ENCODE peak calls at places on chromosome 4, in five cellular contexts. V, O, Y, U and T are unnamed samples.

GRCh38 chr4:151415978-151416377 is 7.0 kb downstream of the FHIP1A start:
- DNase-seq in V (no peak), O (no peak), Y (no peak), U (no peak), T (peak)

GRCh38 chr4:102642571-102643298 is 118.0 kb downstream of the MANBA start:
- DNase-seq in V (no peak), O (no peak), Y (no peak), U (no peak), T (no peak)

GRCh38 chr4:155787113-155787710 is 28.4 kb downstream of the GUCY1B1 start:
- DNase-seq in V (no peak), O (no peak), Y (no peak), U (peak), T (peak)

GRCh38 chr4:136484996-136485395 is 1047.3 kb downstream of the PCDH18 start:
- DNase-seq in V (no peak), O (no peak), Y (no peak), U (no peak), T (peak)

GRCh38 chr4:41638806-41639205 is 100.8 kb downstream of the LIMCH1 start:
- DNase-seq in V (no peak), O (no peak), Y (no peak), U (no peak), T (no peak)

GRCh38 chr4:39256436-39256835 is 74.1 kb downstream of the WDR19 start:
- DNase-seq in V (no peak), O (no peak), Y (no peak), U (no peak), T (no peak)

GRCh38 chr4:80732010-80732409 is 298.5 kb upstream of the BMP3 start:
- DNase-seq in V (no peak), O (no peak), Y (no peak), U (no peak), T (peak)

GRCh38 chr4:69781458-69782418 is 21.3 kb upstream of the SULT1B1 start:
- DNase-seq in V (peak), O (no peak), Y (no peak), U (no peak), T (no peak)

GRCh38 chr4:173448557-173448918 is 49.6 kb upstream of the SCRG1 start:
- DNase-seq in V (no peak), O (no peak), Y (no peak), U (no peak), T (no peak)

GRCh38 chr4:39785031-39785430 is 87.1 kb downstream of the UBE2K start:
- DNase-seq in V (no peak), O (no peak), Y (no peak), U (no peak), T (no peak)

GRCh38 chr4:1245481-1246051 is 3.4 kb downstream of the CTBP1 start:
- DNase-seq in V (peak), O (no peak), Y (no peak), U (peak), T (no peak)

GRCh38 chr4:114041117-114041475 is 61.6 kb upstream of the ARSJ start:
- DNase-seq in V (no peak), O (no peak), Y (no peak), U (no peak), T (no peak)

DNA sequence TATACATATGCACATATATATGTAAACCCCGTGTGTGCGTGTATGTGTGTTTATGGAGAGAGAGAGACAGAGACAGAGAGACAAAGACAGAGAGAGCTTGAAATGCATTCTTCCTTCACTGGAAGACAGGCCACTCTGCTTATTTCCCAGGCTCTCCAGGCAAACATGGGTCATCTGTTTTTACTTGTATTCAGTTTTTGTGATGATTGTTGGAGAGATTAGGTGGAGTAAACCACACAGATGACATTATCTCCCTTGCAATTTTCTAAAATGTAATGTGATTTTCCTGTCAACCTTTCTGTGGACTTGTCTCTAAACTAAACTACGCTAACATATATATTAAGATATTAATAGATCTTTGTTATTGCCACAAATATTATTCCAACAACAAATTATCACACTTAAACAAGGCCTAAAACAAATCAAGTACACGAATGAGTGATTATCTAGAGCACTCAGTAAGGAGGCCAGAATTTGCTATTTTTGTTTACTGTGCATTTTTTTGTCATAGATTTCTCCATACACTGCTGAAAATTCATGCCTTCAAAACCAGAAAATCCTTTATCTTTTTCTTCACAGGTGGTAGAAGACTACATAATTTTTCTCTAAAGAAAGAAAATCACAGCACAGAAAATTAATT is 251.8 kb upstream of the SLIT2 start:
- DNase-seq in V (no peak), O (no peak), Y (no peak), U (no peak), T (no peak)
- TF ChIP-seq CTCF in V (no peak), O (no peak), Y (no peak), U (no peak), T (no peak)

GRCh38 chr4:170093978-170094377 is 4.2 kb upstream of the AADAT start:
- DNase-seq in V (no peak), O (no peak), Y (no peak), U (no peak), T (no peak)
- TF ChIP-seq CTCF in V (no peak), O (no peak), Y (no peak), U (no peak), T (no peak)

GRCh38 chr4:64911846-64912245 is 502.6 kb upstream of the TECRL start:
- DNase-seq in V (no peak), O (peak), Y (no peak), U (no peak), T (no peak)
- TF ChIP-seq CTCF in V (no peak), O (peak), Y (no peak), U (peak), T (no peak)

GRCh38 chr4:6427439-6428090 is 44.8 kb downstream of the PPP2R2C start:
- DNase-seq in V (peak), O (no peak), Y (no peak), U (no peak), T (no peak)
- TF ChIP-seq CTCF in V (no peak), O (peak), Y (peak), U (peak), T (no peak)

GRCh38 chr4:24417206-24417605 is 167.1 kb downstream of the DHX15 start:
- DNase-seq in V (no peak), O (no peak), Y (no peak), U (no peak), T (no peak)
- TF ChIP-seq CTCF in V (no peak), O (no peak), Y (no peak), U (no peak), T (no peak)

GRCh38 chr4:94459462-94460161 is 7.9 kb downstream of the PDLIM5 start:
- DNase-seq in V (no peak), O (no peak), Y (no peak), U (no peak), T (no peak)

GRCh38 chr4:94458682-94459081 is 6.9 kb downstream of the PDLIM5 start:
- DNase-seq in V (no peak), O (no peak), Y (no peak), U (no peak), T (no peak)

GRCh38 chr4:94463771-94464170 is 12.0 kb downstream of the PDLIM5 start:
- DNase-seq in V (no peak), O (no peak), Y (no peak), U (no peak), T (peak)

GRCh38 chr4:94462572-94462971 is 10.8 kb downstream of the PDLIM5 start:
- DNase-seq in V (no peak), O (no peak), Y (no peak), U (no peak), T (peak)

DNA sequence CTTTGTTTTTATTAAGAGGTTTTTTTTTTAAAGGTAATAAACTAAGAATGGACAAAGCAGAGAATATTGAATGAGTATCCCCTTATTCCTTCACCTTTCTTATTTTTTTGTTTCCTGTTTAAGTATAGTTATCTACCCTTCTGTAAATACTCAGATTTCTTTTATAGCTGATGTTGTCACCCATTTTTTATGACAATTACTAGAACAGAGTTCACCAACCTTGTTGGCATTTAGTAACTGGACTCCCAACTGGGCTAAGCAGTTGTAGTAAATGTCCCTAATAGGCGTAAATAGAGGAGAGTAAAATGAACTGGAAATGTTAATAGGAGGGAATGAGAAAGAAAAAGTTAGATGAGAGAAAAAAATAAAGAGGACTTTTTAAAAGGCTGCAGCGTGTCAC is 9.8 kb downstream of the PDLIM5 start:
- DNase-seq in V (no peak), O (no peak), Y (no peak), U (no peak), T (no peak)
- TF ChIP-seq CTCF in V (no peak), O (no peak), Y (no peak), U (no peak), T (no peak)

GRCh38 chr4:57342406-57342805 is 232.2 kb upstream of the IGFBP7 start:
- DNase-seq in V (no peak), O (no peak), Y (no peak), U (no peak), T (peak)
- TF ChIP-seq CTCF in V (no peak), O (no peak), Y (no peak), U (no peak), T (no peak)

GRCh38 chr4:120084327-120084726 is 17.7 kb upstream of the MAD2L1 start:
- DNase-seq in V (no peak), O (no peak), Y (no peak), U (no peak), T (no peak)

GRCh38 chr4:120082286-120082685 is 15.6 kb upstream of the MAD2L1 start:
- DNase-seq in V (no peak), O (no peak), Y (no peak), U (no peak), T (no peak)

GRCh38 chr4:120083152-120083551 is 16.5 kb upstream of the MAD2L1 start:
- DNase-seq in V (no peak), O (no peak), Y (no peak), U (no peak), T (no peak)

GRCh38 chr4:120088507-120088906 is 21.9 kb upstream of the MAD2L1 start:
- DNase-seq in V (no peak), O (no peak), Y (no peak), U (no peak), T (peak)

DNA sequence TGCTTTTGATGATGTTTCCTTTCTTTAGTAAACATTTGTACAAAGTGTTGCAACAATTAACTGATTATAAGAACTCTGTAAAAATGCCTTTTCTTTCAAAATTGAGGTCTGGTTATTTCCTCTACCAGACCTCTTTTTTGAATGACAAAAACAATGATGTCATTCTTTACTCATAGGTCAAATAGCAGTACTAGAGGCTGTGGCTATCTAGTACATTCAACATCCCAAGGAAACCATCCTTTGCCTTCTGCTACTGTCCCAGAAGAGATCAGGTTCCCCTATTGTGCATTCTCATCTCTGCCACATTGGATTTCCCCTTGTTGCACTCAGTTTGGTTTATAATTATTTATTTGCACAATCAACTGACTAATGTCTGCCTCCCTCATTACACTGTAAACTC is 19.1 kb upstream of the MAD2L1 start:
- DNase-seq in V (no peak), O (no peak), Y (no peak), U (no peak), T (no peak)
- TF ChIP-seq CTCF in V (no peak), O (no peak), Y (no peak), U (no peak), T (no peak)

GRCh38 chr4:38049545-38050170 is 89.5 kb downstream of the PTTG2 start:
- DNase-seq in V (no peak), O (no peak), Y (no peak), U (no peak), T (peak)
- TF ChIP-seq CTCF in V (no peak), O (no peak), Y (no peak), U (no peak), T (no peak)